ENCODE peak calls at places on chromosome 14, in four cellular contexts. Y is AG10803, V is anterior cingulate cortex, G is cardiac muscle cell. W is an unnamed sample.
A peak's percentile ranks its signal among the peaks of the same experiment; 100 is the strongest.

GRCh38 chr14:71498151-71498734 is 434.0 kb upstream of the RGS6 start:
- DNase-seq in Y (peak; percentile 87), V (no peak), G (no peak), W (no peak)

GRCh38 chr14:64745511-64746041 is 41.4 kb downstream of the PLEKHG3 start:
- DNase-seq in Y (peak; percentile 37), V (peak; percentile 14), G (no peak), W (no peak)

GRCh38 chr14:85587152-85587697 is 57.3 kb downstream of the FLRT2 start:
- DNase-seq in Y (peak; percentile 80), V (no peak), G (no peak), W (no peak)

GRCh38 chr14:93493054-93493453 is 62.3 kb downstream of the UNC79 start:
- DNase-seq in Y (no peak), V (no peak), G (peak; percentile 3), W (no peak)

GRCh38 chr14:64296561-64296960 is 2.4 kb upstream of the ESR2 start:
- DNase-seq in Y (no peak), V (no peak), G (no peak), W (no peak)

GRCh38 chr14:23177181-23177580 is 6.3 kb downstream of the SLC7A8 start:
- DNase-seq in Y (no peak), V (peak; percentile 17), G (no peak), W (no peak)

GRCh38 chr14:60951781-60952435 is 29.0 kb downstream of the TRMT5 start:
- DNase-seq in Y (no peak), V (no peak), G (no peak), W (no peak)

GRCh38 chr14:23439107-23439835 is 3.8 kb upstream of the MYH7 start:
- DNase-seq in Y (no peak), V (no peak), G (no peak), W (no peak)

GRCh38 chr14:86675059-86675458 is 1145.1 kb downstream of the FLRT2 start:
- DNase-seq in Y (no peak), V (no peak), G (no peak), W (no peak)

GRCh38 chr14:105855893-105856675 is 329.7 kb downstream of the TMEM121 start:
- DNase-seq in Y (no peak), V (no peak), G (no peak), W (no peak)

GRCh38 chr14:34980337-34980900 is 2.4 kb upstream of the SRP54 start:
- DNase-seq in Y (no peak), V (no peak), G (no peak), W (no peak)

GRCh38 chr14:91144425-91145145 is 30.7 kb downstream of the DGLUCY start:
- DNase-seq in Y (peak; percentile 75), V (no peak), G (no peak), W (no peak)

GRCh38 chr14:101810897-101811620 is 49.5 kb downstream of the PPP2R5C start:
- DNase-seq in Y (no peak), V (no peak), G (no peak), W (no peak)

GRCh38 chr14:105305350-105305749 is 4.5 kb upstream of the BRF1 start:
- DNase-seq in Y (no peak), V (no peak), G (no peak), W (no peak)

GRCh38 chr14:37122919-37123639 is 49.3 kb downstream of the SLC25A21 start:
- DNase-seq in Y (no peak), V (no peak), G (no peak), W (no peak)

GRCh38 chr14:80202888-80203562 is 8.3 kb downstream of the DIO2 start:
- DNase-seq in Y (no peak), V (no peak), G (no peak), W (no peak)

GRCh38 chr14:74979029-74979428 is 23.6 kb upstream of the PGF start:
- DNase-seq in Y (no peak), V (no peak), G (no peak), W (no peak)

GRCh38 chr14:66635435-66635834 is 127.5 kb downstream of the GPHN start:
- DNase-seq in Y (no peak), V (no peak), G (no peak), W (no peak)

GRCh38 chr14:68667313-68667791 is 125.5 kb downstream of the ZFP36L1 start:
- DNase-seq in Y (peak; percentile 100), V (no peak), G (no peak), W (no peak)

GRCh38 chr14:104066719-104067118 is 18.8 kb upstream of the ASPG start:
- DNase-seq in Y (no peak), V (no peak), G (no peak), W (no peak)

GRCh38 chr14:104582649-104583048 is 3.1 kb downstream of the C14orf180 start:
- DNase-seq in Y (no peak), V (no peak), G (peak; percentile 89), W (no peak)

GRCh38 chr14:95480109-95480886 is 36.2 kb downstream of the SYNE3 start:
- DNase-seq in Y (peak; percentile 52), V (no peak), G (no peak), W (no peak)

GRCh38 chr14:50000215-50001145 is 107.6 kb downstream of the ARF6 start:
- DNase-seq in Y (peak; percentile 94), V (no peak), G (peak; percentile 88), W (peak; percentile 34)

GRCh38 chr14:106318700-106319099 is 792.3 kb downstream of the TMEM121 start:
- DNase-seq in Y (no peak), V (no peak), G (no peak), W (peak; percentile 29)

GRCh38 chr14:90140956-90141316 is 79.1 kb downstream of the KCNK13 start:
- DNase-seq in Y (peak; percentile 9), V (no peak), G (no peak), W (no peak)

GRCh38 chr14:68893566-68893965 is 85.5 kb downstream of the ACTN1 start:
- DNase-seq in Y (no peak), V (no peak), G (no peak), W (no peak)

GRCh38 chr14:68979722-68980552 is 835 bp upstream of the ACTN1 start:
- DNase-seq in Y (peak; percentile 70), V (no peak), G (peak; percentile 62), W (no peak)

GRCh38 chr14:60998617-60999016 is 17.6 kb downstream of the SLC38A6 start:
- DNase-seq in Y (no peak), V (no peak), G (no peak), W (no peak)

GRCh38 chr14:77483851-77484250 is 14.8 kb downstream of the ISM2 start:
- DNase-seq in Y (no peak), V (no peak), G (no peak), W (no peak)

GRCh38 chr14:31926123-31926522 is 151.0 kb upstream of the ARHGAP5 start:
- DNase-seq in Y (peak; percentile 35), V (no peak), G (peak; percentile 56), W (no peak)

GRCh38 chr14:23307687-23308644 is 1.3 kb downstream of the BCL2L2 start:
- DNase-seq in Y (no peak), V (no peak), G (no peak), W (no peak)

GRCh38 chr14:22808388-22809209 is 6.6 kb downstream of the SLC7A7 start:
- DNase-seq in Y (no peak), V (no peak), G (no peak), W (no peak)

GRCh38 chr14:91396959-91397815 is 20.4 kb downstream of the CCDC88C start:
- DNase-seq in Y (no peak), V (no peak), G (no peak), W (no peak)

GRCh38 chr14:74524076-74524812 is 30.7 kb downstream of the ISCA2 start:
- DNase-seq in Y (peak; percentile 57), V (no peak), G (no peak), W (no peak)

GRCh38 chr14:94867931-94868597 is 98.2 kb upstream of the GSC start:
- DNase-seq in Y (peak; percentile 25), V (peak; percentile 33), G (no peak), W (no peak)

GRCh38 chr14:70924521-70924920 is 17.3 kb downstream of the PCNX1 start:
- DNase-seq in Y (no peak), V (no peak), G (no peak), W (no peak)

GRCh38 chr14:23863836-23864235 is 89.7 kb upstream of the DHRS4 start:
- DNase-seq in Y (no peak), V (no peak), G (no peak), W (no peak)

GRCh38 chr14:53054457-53054856 is 98.7 kb downstream of the DDHD1 start:
- DNase-seq in Y (peak; percentile 70), V (no peak), G (no peak), W (no peak)

GRCh38 chr14:61911534-61911933 is 149.3 kb downstream of the SNAPC1 start:
- DNase-seq in Y (no peak), V (no peak), G (no peak), W (no peak)

GRCh38 chr14:75559451-75560187 is 18.8 kb upstream of the FLVCR2 start:
- DNase-seq in Y (peak; percentile 65), V (no peak), G (no peak), W (no peak)